ENCODE peak calls at places on chromosome 12, in seven cellular contexts. T is testis, Q is Panc1, J is heart right ventricle, F is tibial nerve, X is suprapubic skin, C is prostate gland. E is an unnamed sample. For H3K9me3 and H3K36me3, the result is how much of the 10 kb centered on the place peaks cover.

GRCh38 chr12:31589582-31589895 is 1.4 kb downstream of the DENND5B start:
- DNase-seq in Q (no peak), J (peak), C (no peak), X (peak), T (no peak), F (peak), E (no peak)

GRCh38 chr12:6620137-6620884 is 13.1 kb upstream of the CHD4 start:
- DNase-seq in T (peak), F (no peak), J (peak), C (no peak), Q (no peak), X (no peak), E (peak)

GRCh38 chr12:96478011-96478410 is 11.4 kb upstream of the CFAP54 start:
- DNase-seq in Q (no peak), C (no peak), F (no peak), J (no peak), X (no peak), T (no peak), E (no peak)

GRCh38 chr12:5914387-5915149 is 30.5 kb downstream of the ANO2 start:
- DNase-seq in Q (no peak), F (no peak), T (no peak), J (no peak), C (no peak), X (no peak), E (no peak)

GRCh38 chr12:118033902-118034301 is 17.4 kb downstream of the RFC5 start:
- DNase-seq in X (no peak), Q (no peak), J (no peak), F (no peak), C (no peak), T (no peak), E (no peak)

GRCh38 chr12:92987846-92988621 is 58.9 kb upstream of the EEA1 start:
- DNase-seq in Q (no peak), C (no peak), F (no peak), T (no peak), J (peak), X (no peak), E (peak)

GRCh38 chr12:112939761-112940357 is 1.6 kb downstream of the OAS3 start:
- DNase-seq in T (no peak), C (no peak), Q (no peak), X (no peak), J (no peak), F (no peak), E (no peak)

GRCh38 chr12:90017316-90017715 is 308.7 kb upstream of the ATP2B1 start:
- DNase-seq in J (no peak), X (no peak), T (no peak), Q (no peak), F (no peak), C (no peak), E (no peak)

GRCh38 chr12:81078469-81079196 is 754 bp downstream of the ACSS3 start:
- DNase-seq in F (peak), T (peak), C (peak), J (no peak), X (no peak), Q (no peak), E (no peak)

GRCh38 chr12:31227401-31227981 is 98.5 kb downstream of the SINHCAF start:
- DNase-seq in C (no peak), Q (no peak), J (no peak), X (no peak), F (no peak), T (no peak), E (no peak)

GRCh38 chr12:106861984-106862894 is 87.8 kb downstream of the RIC8B start:
- DNase-seq in Q (no peak), C (no peak), X (no peak), J (no peak), F (no peak), T (no peak), E (no peak)

GRCh38 chr12:129075451-129076208 is 222.4 kb downstream of the GLT1D1 start:
- DNase-seq in X (no peak), J (no peak), Q (no peak), C (no peak), F (no peak), T (no peak), E (no peak)

GRCh38 chr12:130161261-130162231 is 718 bp upstream of the FZD10 start:
- DNase-seq in T (peak), C (peak), Q (no peak), J (no peak), F (no peak), X (no peak), E (no peak)
- H3K4me3 ChIP-seq in T (peak), C (peak), Q (no peak), J (peak), F (peak), X (peak), E (peak)

GRCh38 chr12:131044760-131045381 is 91.2 kb downstream of the ADGRD1 start:
- DNase-seq in C (no peak), Q (no peak), J (no peak), T (no peak), F (no peak), X (no peak), E (no peak)

GRCh38 chr12:131043401-131043871 is 89.7 kb downstream of the ADGRD1 start:
- DNase-seq in X (no peak), T (no peak), Q (no peak), J (no peak), F (no peak), C (no peak), E (peak)

GRCh38 chr12:131045705-131046460 is 92.2 kb downstream of the ADGRD1 start:
- DNase-seq in Q (no peak), X (no peak), T (no peak), F (no peak), C (no peak), J (no peak), E (peak)

GRCh38 chr12:131042848-131043245 is 89.1 kb downstream of the ADGRD1 start:
- DNase-seq in J (no peak), F (no peak), X (no peak), T (peak), C (no peak), Q (no peak), E (no peak)

GRCh38 chr12:131044136-131044535 is 90.4 kb downstream of the ADGRD1 start:
- DNase-seq in X (no peak), Q (no peak), J (no peak), C (no peak), T (no peak), F (no peak), E (no peak)
- H3K9me3 ChIP-seq in X (under half), Q (under half), J (under half), C (under half), T (under half), F (under half), E (under half)

DNA sequence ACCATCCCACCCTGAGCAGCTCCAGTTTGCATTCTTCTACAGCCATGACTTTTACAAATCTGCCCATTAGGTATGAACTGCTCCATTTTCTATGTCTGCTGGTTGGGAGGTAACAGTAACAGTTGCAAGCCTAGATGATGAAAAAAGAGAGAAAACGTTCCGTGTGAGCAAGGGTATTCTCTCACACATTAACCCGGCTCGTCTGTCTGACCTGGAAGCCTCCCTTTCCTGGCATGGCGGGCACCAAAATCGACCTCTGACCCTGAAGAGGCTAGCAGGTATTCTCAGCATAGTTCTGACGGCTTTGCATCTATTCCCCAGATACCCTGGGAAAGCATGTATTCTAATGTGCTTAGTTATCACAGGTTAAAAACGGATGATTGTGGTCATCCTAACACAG is 31.8 kb downstream of the APPL2 start:
- DNase-seq in C (no peak), Q (no peak), T (no peak), F (no peak), X (no peak), J (no peak), E (no peak)
- H3K36me3 ChIP-seq in C (under half), Q (under half), T (under half), F (under half), X (half or more), J (half or more), E (under half)

GRCh38 chr12:25074954-25075353 is 120.0 kb downstream of the DNAI7 start:
- DNase-seq in T (no peak), X (no peak), C (no peak), Q (no peak), J (no peak), F (no peak), E (no peak)
- H3K4me3 ChIP-seq in T (no peak), X (no peak), C (no peak), Q (no peak), J (no peak), F (no peak), E (no peak)

GRCh38 chr12:104272938-104273337 is 30.6 kb upstream of the EID3 start:
- DNase-seq in F (no peak), Q (no peak), T (no peak), J (no peak), X (no peak), C (no peak), E (no peak)

GRCh38 chr12:104273503-104273902 is 30.0 kb upstream of the EID3 start:
- DNase-seq in J (no peak), T (no peak), X (no peak), F (no peak), Q (no peak), C (no peak), E (no peak)

GRCh38 chr12:104275689-104276088 is 27.9 kb upstream of the EID3 start:
- DNase-seq in X (no peak), T (no peak), F (no peak), Q (no peak), C (no peak), J (no peak), E (no peak)

GRCh38 chr12:104276192-104277131 is 27.1 kb upstream of the EID3 start:
- DNase-seq in Q (no peak), F (no peak), J (no peak), T (no peak), C (no peak), X (no peak), E (no peak)

DNA sequence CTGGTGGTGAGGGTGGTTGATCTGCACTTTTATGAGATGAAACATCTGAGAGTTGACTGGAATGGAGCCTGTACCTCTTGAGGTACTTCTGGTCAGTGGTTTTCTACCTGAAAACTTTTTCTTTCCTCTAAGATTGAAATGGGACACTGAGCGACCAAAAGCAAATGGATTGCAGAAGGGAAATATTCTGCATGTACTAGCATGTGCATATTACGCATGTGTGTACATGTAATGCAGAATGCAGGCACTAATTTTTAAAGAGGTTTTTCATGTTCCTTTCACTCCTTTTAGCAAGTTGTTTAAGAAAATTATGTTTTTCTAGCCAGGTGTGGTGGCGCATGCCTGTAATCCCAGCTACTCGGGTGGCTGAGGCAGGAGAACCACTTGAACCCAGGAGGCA is 28.7 kb upstream of the EID3 start:
- DNase-seq in Q (no peak), F (no peak), C (no peak), X (no peak), T (no peak), J (no peak), E (no peak)
- H3K9me3 ChIP-seq in Q (under half), F (under half), C (under half), X (under half), T (under half), J (under half), E (under half)

GRCh38 chr12:46360370-46360769 is 12.2 kb downstream of the SLC38A2 start:
- DNase-seq in X (no peak), T (no peak), F (no peak), C (no peak), Q (no peak), J (no peak), E (no peak)

GRCh38 chr12:46358325-46358700 is 14.3 kb downstream of the SLC38A2 start:
- DNase-seq in X (no peak), C (no peak), F (no peak), T (no peak), Q (no peak), J (no peak), E (no peak)

GRCh38 chr12:46357438-46358324 is 14.9 kb downstream of the SLC38A2 start:
- DNase-seq in X (no peak), C (no peak), Q (no peak), T (no peak), J (no peak), F (no peak), E (no peak)

GRCh38 chr12:46359667-46360280 is 12.8 kb downstream of the SLC38A2 start:
- DNase-seq in C (no peak), F (no peak), T (no peak), Q (no peak), X (no peak), J (no peak), E (no peak)

GRCh38 chr12:46358791-46359666 is 13.5 kb downstream of the SLC38A2 start:
- DNase-seq in Q (no peak), T (no peak), F (no peak), X (no peak), C (no peak), J (no peak), E (no peak)
- H3K36me3 ChIP-seq in Q (under half), T (under half), F (under half), X (half or more), C (under half), J (half or more), E (under half)

GRCh38 chr12:132287391-132288238 is 41.8 kb downstream of the GALNT9 start:
- DNase-seq in T (no peak), Q (no peak), X (no peak), F (no peak), C (no peak), J (peak), E (peak)

GRCh38 chr12:132285311-132285741 is 44.1 kb downstream of the GALNT9 start:
- DNase-seq in T (no peak), J (no peak), C (no peak), F (no peak), X (no peak), Q (no peak), E (no peak)

GRCh38 chr12:132286912-132287311 is 42.5 kb downstream of the GALNT9 start:
- DNase-seq in T (no peak), X (no peak), Q (peak), C (no peak), J (peak), F (no peak), E (no peak)

GRCh38 chr12:132284618-132285310 is 44.6 kb downstream of the GALNT9 start:
- DNase-seq in J (no peak), T (no peak), X (no peak), Q (no peak), C (no peak), F (no peak), E (no peak)

GRCh38 chr12:132285991-132286681 is 43.3 kb downstream of the GALNT9 start:
- DNase-seq in J (peak), F (peak), Q (no peak), T (peak), X (no peak), C (peak), E (peak)
- H3K4me3 ChIP-seq in J (no peak), F (no peak), Q (no peak), T (no peak), X (no peak), C (no peak), E (peak)

DNA sequence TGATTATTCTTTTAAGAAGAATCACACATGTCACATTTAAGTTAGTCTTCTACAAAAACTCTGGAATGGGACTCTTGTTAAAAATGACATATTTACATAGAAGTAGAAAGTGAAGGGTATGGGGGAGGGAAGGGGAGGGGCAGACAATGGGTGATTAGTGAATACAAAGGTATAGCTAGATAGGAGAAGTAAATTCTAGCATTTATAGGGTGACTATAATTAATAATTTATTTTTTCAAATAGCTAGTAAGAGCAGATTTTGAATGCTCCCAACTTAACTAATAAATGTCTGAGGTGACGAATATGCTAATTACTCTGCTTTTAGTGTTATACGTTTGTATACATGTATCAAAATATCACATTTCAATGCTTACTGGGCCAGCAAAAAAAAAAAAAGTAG is 59.4 kb downstream of the BLTP3B start:
- DNase-seq in J (no peak), C (no peak), T (no peak), X (no peak), F (no peak), Q (no peak), E (no peak)
- H3K9me3 ChIP-seq in J (under half), C (under half), T (under half), X (under half), F (under half), Q (under half), E (under half)

E was measured in aorta.